ENCODE peak calls at places on chromosomes 2 and 18, in four cellular contexts. F is ascending aorta, V is Peyer's patch, T is IMR-90. L is an unnamed sample.
A peak's percentile ranks its signal among the peaks of the same experiment; 100 is the strongest.

GRCh38 chr2:239393401-239393940 is 7.3 kb downstream of the HDAC4 start:
- DNase-seq in V (no peak), F (no peak), T (no peak), L (no peak)

GRCh38 chr2:8119782-8120551 is 561.9 kb upstream of the ID2 start:
- DNase-seq in T (peak; percentile 73), V (no peak), F (no peak), L (no peak)

GRCh38 chr2:118177932-118178331 is 89.7 kb downstream of the INSIG2 start:
- DNase-seq in F (no peak), V (no peak), T (no peak), L (no peak)

GRCh38 chr2:10328667-10329583 is 26.2 kb downstream of the HPCAL1 start:
- DNase-seq in F (no peak), T (no peak), V (no peak), L (no peak)

GRCh38 chr2:161170377-161170776 is 10.1 kb downstream of the TANK start:
- DNase-seq in V (no peak), F (no peak), T (peak; percentile 12), L (no peak)

GRCh38 chr2:73970850-73971471 is 13.7 kb upstream of the TET3 start:
- DNase-seq in V (peak; percentile 77), F (peak; percentile 25), T (no peak), L (no peak)

GRCh38 chr2:109582928-109583895 is 30.6 kb downstream of the SEPTIN10 start:
- DNase-seq in F (no peak), T (peak; percentile 3), V (no peak), L (no peak)

GRCh38 chr2:20501974-20502373 is 55.1 kb downstream of the RHOB start:
- DNase-seq in T (peak; percentile 100), F (no peak), V (no peak), L (no peak)

GRCh38 chr2:238381341-238382130 is 45.2 kb upstream of the ASB1 start:
- DNase-seq in V (no peak), T (no peak), F (no peak), L (no peak)

GRCh38 chr2:41821167-41821566 is 226.7 kb upstream of the PKDCC start:
- DNase-seq in T (no peak), V (no peak), F (no peak), L (no peak)

GRCh38 chr2:30165050-30165520 is 18.3 kb downstream of the YPEL5 start:
- DNase-seq in T (peak; percentile 93), F (no peak), V (peak; percentile 52), L (no peak)

GRCh38 chr2:128303095-128303791 is 15.4 kb downstream of the HS6ST1 start:
- DNase-seq in F (no peak), V (no peak), T (no peak), L (no peak)

GRCh38 chr2:55175254-55176093 is 56.6 kb downstream of the CLHC1 start:
- DNase-seq in V (no peak), T (peak; percentile 87), F (no peak), L (no peak)

GRCh38 chr2:1863861-1864260 is 119.5 kb upstream of the PXDN start:
- DNase-seq in T (no peak), V (no peak), F (no peak), L (no peak)

GRCh38 chr2:120861576-120862191 is 126.0 kb downstream of the GLI2 start:
- DNase-seq in F (no peak), V (no peak), T (peak; percentile 66), L (no peak)

GRCh38 chr2:241321911-241322310 is 6.2 kb downstream of the SEPTIN2 start:
- DNase-seq in V (no peak), F (no peak), T (no peak), L (no peak)

GRCh38 chr2:85972355-85972754 is 83.6 kb upstream of the ST3GAL5 start:
- DNase-seq in T (no peak), F (no peak), V (no peak), L (no peak)

GRCh38 chr2:190979906-190980629 is 33.9 kb downstream of the STAT1 start:
- DNase-seq in V (no peak), T (peak; percentile 96), F (no peak), L (no peak)

GRCh38 chr2:136282238-136282775 is 164.4 kb upstream of the CXCR4 start:
- DNase-seq in F (no peak), T (no peak), V (no peak), L (no peak)

GRCh38 chr2:165114345-165114943 is 89.4 kb downstream of the SCN3A start:
- DNase-seq in V (no peak), T (peak; percentile 67), F (no peak), L (no peak)

GRCh38 chr2:70560452-70560851 is 6.8 kb upstream of the TGFA start:
- DNase-seq in V (no peak), T (no peak), F (no peak), L (no peak)

GRCh38 chr2:25821225-25822056 is 56.8 kb downstream of the ASXL2 start:
- DNase-seq in V (no peak), F (no peak), T (peak; percentile 20), L (no peak)

GRCh38 chr2:142722569-142722968 is 154.9 kb upstream of the KYNU start:
- DNase-seq in V (no peak), F (no peak), T (peak; percentile 86), L (no peak)

GRCh38 chr2:55891671-55892071 is 31.9 kb downstream of the EFEMP1 start:
- DNase-seq in T (no peak), V (no peak), F (no peak), L (no peak)

GRCh38 chr2:84957771-84958134 is 13.2 kb upstream of the KCMF1 start:
- DNase-seq in T (no peak), F (no peak), V (no peak), L (no peak)

GRCh38 chr2:214410128-214410775 is 602 bp upstream of the VWC2L start:
- DNase-seq in T (no peak), F (no peak), V (no peak), L (no peak)

GRCh38 chr2:44388877-44389276 is 27.1 kb downstream of the CAMKMT start:
- DNase-seq in V (no peak), T (no peak), F (no peak), L (no peak)

GRCh38 chr2:156157670-156158069 is 174.9 kb downstream of the NR4A2 start:
- DNase-seq in F (no peak), V (no peak), T (no peak), L (no peak)

GRCh38 chr2:62149708-62150107 is 46.2 kb upstream of the B3GNT2 start:
- DNase-seq in F (no peak), V (no peak), T (peak; percentile 96), L (no peak)

GRCh38 chr18:62529597-62529996 is 6.8 kb downstream of the ZCCHC2 start:
- DNase-seq in F (no peak), V (no peak), T (no peak), L (no peak)

GRCh38 chr2:195411219-195411687 is 245.8 kb upstream of the SLC39A10 start:
- DNase-seq in V (no peak), T (peak; percentile 69), F (no peak), L (no peak)

GRCh38 chr18:10190564-10190963 is 263.9 kb upstream of the APCDD1 start:
- DNase-seq in F (no peak), T (peak; percentile 20), V (no peak), L (no peak)

GRCh38 chr18:28034567-28034966 is 142.4 kb downstream of the CDH2 start:
- DNase-seq in F (no peak), T (no peak), V (no peak), L (no peak)

GRCh38 chr2:24024018-24024417 is 14.1 kb downstream of the MFSD2B start:
- DNase-seq in T (peak; percentile 36), V (no peak), F (no peak), L (no peak)